ENCODE peak calls at places on chromosomes 16 and 17, in nine cellular contexts. W is fibroblast of lung, O is gastrocnemius medialis, Q is cardiac fibroblast, V is AG09319, K is fibroblast of mammary gland, G is endothelial cell, I is B cell, X is cardiac muscle cell. Y is an unnamed sample.

GRCh38 chr16:3664187-3664896 is 9.9 kb downstream of the DNASE1 start:
- DNase-seq in X (no peak), K (no peak), G (no peak), Q (no peak), V (no peak), W (no peak), O (no peak), I (no peak), Y (no peak)

GRCh38 chr17:66678827-66679226 is 156.1 kb upstream of the CACNG5 start:
- DNase-seq in Q (no peak), G (no peak), V (no peak), K (no peak), W (no peak), X (no peak), I (no peak), O (no peak), Y (no peak)

GRCh38 chr16:28845173-28846079 is 722 bp downstream of the TUFM start:
- DNase-seq in X (peak), V (no peak), I (no peak), W (peak), K (peak), Q (peak), G (no peak), O (no peak), Y (peak)

GRCh38 chr17:61475726-61476125 is 23.5 kb downstream of the TBX4 start:
- DNase-seq in X (no peak), K (peak), Q (peak), O (no peak), I (no peak), W (no peak), G (no peak), V (no peak), Y (no peak)

GRCh38 chr17:75623386-75623785 is 9.8 kb upstream of the SMIM5 start:
- DNase-seq in X (no peak), W (no peak), O (no peak), K (no peak), V (no peak), I (no peak), Q (no peak), G (no peak), Y (no peak)

GRCh38 chr16:8936421-8936820 is 27.3 kb downstream of the USP7 start:
- DNase-seq in X (no peak), K (peak), I (peak), G (peak), W (peak), O (peak), Q (peak), V (no peak), Y (peak)

GRCh38 chr17:12492450-12492849 is 173.2 kb upstream of the MYOCD start:
- DNase-seq in G (no peak), W (peak), X (no peak), Q (peak), I (no peak), K (peak), O (no peak), V (no peak), Y (no peak)

GRCh38 chr17:82524540-82524939 is 5.0 kb downstream of the FOXK2 start:
- DNase-seq in V (no peak), X (no peak), K (no peak), O (no peak), I (no peak), W (no peak), Q (no peak), G (no peak), Y (no peak)

GRCh38 chr17:79986441-79987186 is 49.1 kb downstream of the TBC1D16 start:
- DNase-seq in Q (no peak), K (peak), V (peak), O (no peak), I (no peak), W (peak), G (no peak), X (no peak), Y (no peak)

GRCh38 chr16:57828272-57829161 is 26.2 kb upstream of the KIFC3 start:
- DNase-seq in W (no peak), O (no peak), I (no peak), K (no peak), Q (no peak), G (no peak), V (no peak), X (no peak), Y (no peak)
- TF ChIP-seq CTCF in W (no peak), O (no peak), I (no peak), K (no peak), Q (no peak), G (peak), V (no peak), X (no peak), Y (no peak)

DNA sequence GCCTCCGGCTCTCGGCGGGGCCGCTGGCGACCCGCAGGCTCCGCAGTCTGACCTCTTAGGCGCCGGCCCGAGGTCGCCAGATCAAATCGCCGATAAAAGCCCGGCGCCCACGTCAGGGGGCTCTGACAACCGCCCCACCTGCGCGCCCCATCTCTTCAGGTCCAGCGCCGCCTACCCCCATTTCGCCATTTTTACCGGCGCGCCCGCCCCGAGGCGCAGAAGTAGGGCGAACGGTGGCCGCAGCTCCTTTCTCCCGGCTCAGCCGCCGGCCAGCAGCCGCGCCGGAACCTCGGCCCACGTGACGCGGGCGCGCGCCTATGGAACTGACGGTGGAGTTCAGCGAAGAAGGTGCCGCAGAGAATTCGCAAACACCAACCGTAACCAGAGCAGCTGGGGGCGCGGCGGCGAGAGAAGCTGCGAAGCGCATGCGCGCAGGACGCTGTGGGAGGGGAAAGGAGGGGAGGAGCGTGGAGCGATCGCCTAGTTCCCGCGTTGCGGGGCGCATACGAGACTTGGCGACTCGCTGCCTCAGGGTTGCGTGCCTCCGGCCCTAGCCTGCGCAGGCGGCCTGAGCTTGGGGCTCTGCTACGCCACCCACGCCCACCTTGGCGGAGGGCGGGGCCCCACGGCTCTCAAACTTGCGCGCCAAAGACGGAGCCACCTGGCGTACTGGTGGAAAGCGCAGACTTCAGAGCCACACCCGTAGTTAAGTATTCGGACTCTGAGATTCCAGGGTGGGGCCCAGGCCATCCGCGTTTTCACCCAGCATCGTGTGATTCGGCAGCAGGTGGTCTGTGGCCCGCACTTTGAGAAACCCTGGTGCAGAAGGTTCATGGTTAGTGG is at the start of gene TRIM37:
- DNase-seq in G (peak), O (peak), K (peak), X (peak), W (peak), I (peak), Q (peak), V (peak), Y (peak)
- TF ChIP-seq CTCF in G (no peak), O (no peak), K (no peak), X (no peak), W (no peak), I (no peak), Q (no peak), V (no peak), Y (peak)

GRCh38 chr16:1800703-1801102 is 7.2 kb upstream of the IGFALS start:
- DNase-seq in V (no peak), G (no peak), X (no peak), W (no peak), I (no peak), O (no peak), Q (no peak), K (no peak), Y (no peak)
- TF ChIP-seq CTCF in V (no peak), G (no peak), X (no peak), W (no peak), I (no peak), O (no peak), Q (no peak), K (no peak), Y (no peak)

DNA sequence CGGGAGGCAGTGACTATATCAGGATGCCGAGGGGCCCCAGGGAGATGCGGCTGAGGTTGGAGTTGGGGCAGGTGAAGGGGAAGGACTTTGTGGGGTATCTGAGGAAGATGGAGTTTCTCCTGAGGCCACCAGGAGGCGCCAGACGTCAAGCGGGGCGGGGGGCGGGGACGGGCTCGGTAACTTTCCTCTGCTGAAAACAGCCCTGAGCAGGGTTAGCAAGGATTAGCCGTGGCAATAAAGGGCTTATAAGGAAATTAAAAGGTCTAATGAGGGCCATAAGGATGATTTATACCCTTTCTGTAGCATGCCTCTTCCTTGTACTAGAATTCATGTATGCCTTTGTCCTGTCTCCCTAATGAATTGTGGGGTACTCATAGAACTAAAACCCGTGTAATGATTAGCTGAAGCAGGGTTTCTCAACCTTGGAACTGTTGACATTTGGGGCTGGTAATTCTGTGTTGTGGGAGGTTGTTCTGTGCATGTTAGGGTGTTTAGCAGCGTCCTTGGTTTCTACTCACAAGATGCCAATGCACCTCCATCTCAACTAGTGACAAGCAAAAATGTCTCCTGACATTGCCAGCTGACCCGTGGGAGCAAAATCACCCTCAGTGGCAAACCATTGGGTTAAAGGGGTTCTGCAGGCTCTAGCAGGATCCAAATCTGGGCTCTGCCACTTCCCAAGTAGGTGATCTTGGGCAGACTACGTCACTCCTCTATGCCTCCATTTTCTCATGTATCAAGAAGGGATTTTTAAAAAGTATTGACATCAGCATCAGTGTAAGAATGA is 74.8 kb upstream of the GRIN2A start:
- DNase-seq in W (peak), O (peak), G (peak), Q (peak), X (peak), K (peak), I (peak), V (no peak), Y (peak)
- TF ChIP-seq CTCF in W (peak), O (peak), G (peak), Q (peak), X (peak), K (peak), I (peak), V (peak), Y (peak)

GRCh38 chr16:50326264-50326663 is 42.5 kb downstream of the BRD7 start:
- DNase-seq in G (no peak), W (no peak), X (no peak), V (no peak), K (no peak), Q (no peak), I (no peak), O (no peak), Y (no peak)

GRCh38 chr16:50320310-50320709 is 48.5 kb downstream of the BRD7 start:
- DNase-seq in W (no peak), G (no peak), O (no peak), Q (no peak), K (no peak), I (no peak), X (no peak), V (no peak), Y (no peak)

GRCh38 chr16:50324345-50324744 is 44.4 kb downstream of the BRD7 start:
- DNase-seq in W (no peak), I (no peak), V (no peak), X (no peak), Q (no peak), K (no peak), G (no peak), O (no peak), Y (no peak)

GRCh38 chr16:50322333-50322732 is 46.5 kb downstream of the BRD7 start:
- DNase-seq in O (no peak), Q (no peak), V (no peak), I (no peak), K (no peak), X (no peak), G (no peak), W (no peak), Y (no peak)

GRCh38 chr16:50323335-50324011 is 45.3 kb downstream of the BRD7 start:
- DNase-seq in O (peak), X (no peak), W (peak), K (peak), I (no peak), V (no peak), Q (peak), G (no peak), Y (no peak)
- TF ChIP-seq CTCF in O (no peak), X (peak), W (no peak), K (peak), I (peak), V (peak), Q (peak), G (no peak), Y (peak)

DNA sequence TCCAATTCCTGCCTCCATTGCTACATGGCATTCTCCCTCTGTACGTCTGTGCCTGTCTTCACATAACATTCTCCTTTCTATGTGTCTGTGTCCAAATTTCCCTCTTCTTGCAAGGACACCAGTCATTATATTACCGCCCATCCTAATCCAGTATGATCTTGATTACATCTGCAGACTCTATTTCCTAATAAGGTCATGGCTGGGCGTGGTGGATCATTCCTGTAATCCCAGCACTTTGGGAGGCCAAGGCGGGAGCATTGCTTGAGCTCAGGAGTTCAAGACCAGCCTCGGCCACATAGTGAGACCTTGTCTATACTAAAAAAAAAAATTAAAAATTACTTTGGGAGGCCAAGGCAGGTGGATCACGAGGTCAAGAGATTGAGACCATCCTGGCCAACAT is 5.0 kb upstream of the PRR14 start:
- DNase-seq in Q (no peak), I (no peak), W (no peak), V (no peak), X (no peak), K (no peak), G (no peak), O (no peak), Y (no peak)
- TF ChIP-seq CTCF in Q (no peak), I (no peak), W (no peak), V (no peak), X (no peak), K (no peak), G (no peak), O (no peak), Y (no peak)